ENCODE peak calls at places on chromosomes 7 and 10, in eight cellular contexts. G, M, S, Y, R, K, O and T are unnamed samples.

GRCh38 chr7:133367561-133367960 is 114.7 kb downstream of the EXOC4 start:
- DNase-seq in G (no peak), M (no peak), S (no peak), Y (no peak), R (no peak), K (no peak), O (no peak), T (no peak)

GRCh38 chr10:23528419-23528818 is 89.5 kb downstream of the OTUD1 start:
- DNase-seq in G (no peak), M (no peak), S (no peak), Y (no peak), R (no peak), K (no peak), O (no peak), T (no peak)

GRCh38 chr7:5077740-5078139 is 32.1 kb downstream of the RBAK start:
- DNase-seq in G (no peak), M (peak; percentile 7), S (no peak), Y (peak; percentile 7), R (no peak), K (no peak), O (no peak), T (peak; percentile 21)

GRCh38 chr10:133272301-133272963 is 4.2 kb downstream of the ADAM8 start:
- DNase-seq in G (no peak), M (no peak), S (no peak), Y (no peak), R (no peak), K (no peak), O (no peak), T (no peak)

GRCh38 chr7:130732980-130733865 is 784 bp downstream of the KLF14 start:
- DNase-seq in G (no peak), M (peak; percentile 5), S (peak; percentile 70), Y (peak; percentile 1), R (no peak), K (no peak), O (no peak), T (no peak)

GRCh38 chr10:108556176-108556575 is 1367.1 kb downstream of the XPNPEP1 start:
- DNase-seq in G (no peak), M (peak; percentile 24), S (no peak), Y (no peak), R (no peak), K (no peak), O (no peak), T (peak; percentile 18)

GRCh38 chr7:19294629-19295028 is 149.4 kb upstream of the FERD3L start:
- DNase-seq in G (no peak), M (no peak), S (no peak), Y (peak; percentile 18), R (no peak), K (no peak), O (no peak), T (no peak)

GRCh38 chr10:121975295-121976086 is 474 bp upstream of the NSMCE4A start:
- DNase-seq in G (no peak), M (no peak), S (peak; percentile 6), Y (no peak), R (no peak), K (no peak), O (no peak), T (no peak)

GRCh38 chr10:80996615-80997193 is 459.0 kb downstream of the SH2D4B start:
- DNase-seq in G (no peak), M (no peak), S (no peak), Y (no peak), R (no peak), K (no peak), O (no peak), T (no peak)

GRCh38 chr7:155796381-155797261 is 15.6 kb downstream of the SHH start:
- DNase-seq in G (no peak), M (no peak), S (peak; percentile 67), Y (no peak), R (no peak), K (no peak), O (no peak), T (no peak)

GRCh38 chr10:49177391-49178355 is 10.5 kb downstream of the TMEM273 start:
- DNase-seq in G (no peak), M (peak; percentile 88), S (no peak), Y (peak; percentile 96), R (peak; percentile 40), K (no peak), O (peak; percentile 89), T (peak; percentile 66)

GRCh38 chr7:493661-494251 is 25.9 kb downstream of the PDGFA start:
- DNase-seq in G (no peak), M (no peak), S (no peak), Y (no peak), R (no peak), K (no peak), O (no peak), T (no peak)

GRCh38 chr7:25843467-25843866 is 308.5 kb upstream of the NFE2L3 start:
- DNase-seq in G (no peak), M (no peak), S (no peak), Y (no peak), R (no peak), K (no peak), O (no peak), T (no peak)

DNA sequence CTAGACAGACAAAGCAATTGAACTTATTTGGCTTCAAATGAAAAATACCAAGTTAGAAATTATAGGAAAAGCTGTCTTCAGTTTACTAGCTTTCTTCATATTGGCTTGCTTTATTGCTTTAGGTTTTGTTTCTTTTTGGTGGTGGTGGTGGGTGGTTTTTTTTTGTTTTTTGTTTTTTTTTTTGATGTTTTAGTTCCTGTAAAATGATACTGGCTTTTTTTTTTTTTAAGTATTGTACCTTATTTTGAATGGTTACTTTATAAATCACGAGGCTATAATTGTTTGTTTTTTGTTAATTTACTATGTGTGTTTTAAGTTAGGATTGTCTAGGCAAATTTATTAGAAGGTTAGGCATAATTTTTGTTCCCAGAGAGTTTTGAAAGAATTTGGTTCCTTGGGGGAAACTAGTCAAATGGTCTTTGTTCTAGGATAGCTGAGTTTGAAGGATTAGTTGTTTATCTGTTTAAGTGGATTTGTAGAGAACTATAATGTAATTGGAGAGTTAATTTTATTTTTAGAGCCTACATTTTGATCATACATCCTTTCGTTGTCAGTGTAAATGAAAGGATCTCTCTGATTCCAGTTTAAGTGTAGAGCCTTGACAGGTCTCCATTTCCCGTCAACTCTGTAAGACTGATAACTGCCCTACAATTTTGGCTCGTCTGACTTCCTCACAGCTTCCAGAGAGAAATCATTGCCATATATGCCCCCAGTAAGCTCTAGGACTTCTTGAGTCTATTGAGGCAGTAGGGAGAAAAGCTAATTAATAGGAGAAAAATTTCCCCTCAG is 3.5 kb downstream of the KMT2E start:
- DNase-seq in G (no peak), M (no peak), S (no peak), Y (no peak), R (no peak), K (no peak), O (no peak), T (peak; percentile 57)
- H3K9ac ChIP-seq in G (no peak overlapping the region), M (no peak overlapping the region), S (peak overlapping the region; percentile 100), Y (peak overlapping the region; percentile 68), R (peak overlapping the region; percentile 100), K (no peak overlapping the region), O (peak overlapping the region; percentile 100), T (peak overlapping the region; percentile 99)

DNA sequence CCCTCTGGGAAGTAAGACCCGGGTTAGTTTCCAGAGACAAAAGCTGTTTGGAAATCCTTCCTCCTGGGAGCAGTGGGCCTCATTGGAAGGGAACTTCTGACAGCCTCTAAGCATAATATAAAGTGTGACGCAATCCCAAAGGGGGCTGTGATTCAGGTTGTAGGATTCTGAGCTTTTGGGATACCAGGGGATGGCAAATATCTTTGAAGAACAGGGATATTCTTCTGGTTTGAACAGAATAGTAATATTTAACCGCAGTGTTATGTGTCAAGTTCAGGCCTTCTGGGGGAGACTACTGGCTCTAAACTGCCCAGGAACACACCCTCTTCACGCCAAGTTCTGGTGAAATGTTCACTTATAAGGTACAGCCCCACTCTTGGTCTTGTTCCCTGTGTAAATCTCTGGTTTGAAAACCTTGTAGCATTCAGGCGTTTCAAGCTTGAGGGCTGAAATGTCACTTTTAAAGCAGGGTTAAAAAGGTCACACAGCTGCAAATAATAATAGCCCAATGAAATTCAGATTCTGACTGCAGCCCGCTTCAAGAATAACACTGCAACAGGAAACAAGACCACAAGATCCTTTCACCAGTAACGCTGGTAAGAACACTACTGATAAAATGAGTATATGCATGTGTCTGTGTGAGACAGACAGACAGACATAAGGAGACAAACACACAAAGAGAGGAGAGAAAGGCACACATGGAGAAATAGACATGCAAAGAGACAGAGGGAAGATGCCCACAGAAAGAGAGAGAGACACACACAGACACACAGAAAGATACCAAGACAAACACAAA is 69.0 kb downstream of the CREB5 start:
- DNase-seq in G (peak; percentile 11), M (peak; percentile 74), S (peak; percentile 59), Y (peak; percentile 65), R (no peak), K (peak; percentile 8), O (peak; percentile 49), T (peak; percentile 29)
- H3K9ac ChIP-seq in G (no peak overlapping the region), M (no peak overlapping the region), S (no peak overlapping the region), Y (no peak overlapping the region), R (no peak overlapping the region), K (no peak overlapping the region), O (peak overlapping the region; percentile 70), T (no peak overlapping the region)

GRCh38 chr10:60304832-60305231 is 84.8 kb downstream of the ANK3 start:
- DNase-seq in G (no peak), M (no peak), S (no peak), Y (no peak), R (no peak), K (no peak), O (no peak), T (no peak)
- H3K9ac ChIP-seq in G (no peak overlapping the region), M (no peak overlapping the region), S (no peak overlapping the region), Y (no peak overlapping the region), R (no peak overlapping the region), K (no peak overlapping the region), O (peak overlapping the region; percentile 54), T (peak overlapping the region; percentile 47)

GRCh38 chr10:29649561-29650551 is 15.1 kb upstream of the SVIL start:
- DNase-seq in G (no peak), M (peak; percentile 84), S (no peak), Y (peak; percentile 93), R (no peak), K (no peak), O (peak; percentile 65), T (no peak)
- H3K9ac ChIP-seq in G (no peak overlapping the region), M (no peak overlapping the region), S (no peak overlapping the region), Y (no peak overlapping the region), R (no peak overlapping the region), K (no peak overlapping the region), O (no peak overlapping the region), T (no peak overlapping the region)

GRCh38 chr10:88117227-88117626 is 253.8 kb downstream of the PTEN start:
- DNase-seq in G (no peak), M (peak; percentile 69), S (no peak), Y (no peak), R (no peak), K (no peak), O (no peak), T (no peak)
- H3K9ac ChIP-seq in G (no peak overlapping the region), M (no peak overlapping the region), S (no peak overlapping the region), Y (no peak overlapping the region), R (no peak overlapping the region), K (no peak overlapping the region), O (no peak overlapping the region), T (no peak overlapping the region)